ENCODE peak calls at places on chromosomes 4 and X, in five cellular contexts. C, M, G, Q and B are unnamed samples.

GRCh38 chr4:6674500-6675149 is 19.1 kb upstream of the S100P start:
- DNase-seq in C (peak), M (no peak), G (no peak), Q (peak), B (no peak)

GRCh38 chr4:127355738-127356137 is 277.0 kb upstream of the INTU start:
- DNase-seq in C (no peak), M (no peak), G (no peak), Q (no peak), B (no peak)

GRCh38 chr4:138507527-138507926 is 265.4 kb upstream of the SLC7A11 start:
- DNase-seq in C (no peak), M (no peak), G (no peak), Q (no peak), B (no peak)

GRCh38 chrX:96907888-96908287 is 24.2 kb downstream of the RPA4 start:
- DNase-seq in C (no peak), M (no peak), G (no peak), Q (no peak), B (no peak)

GRCh38 chrX:13128104-13128503 is 83.7 kb upstream of the FAM9C start:
- DNase-seq in C (no peak), M (no peak), G (no peak), Q (no peak), B (no peak)

GRCh38 chr4:87497141-87497540 is 32.0 kb downstream of the SPARCL1 start:
- DNase-seq in C (no peak), M (no peak), G (no peak), Q (no peak), B (no peak)

GRCh38 chr4:139684351-139684750 is 18.7 kb downstream of the MGST2 start:
- DNase-seq in C (no peak), M (no peak), G (no peak), Q (no peak), B (no peak)

GRCh38 chr4:141810038-141810701 is 173.8 kb downstream of the IL15 start:
- DNase-seq in C (no peak), M (no peak), G (no peak), Q (no peak), B (no peak)

GRCh38 chr4:61379406-61379805 is 179.3 kb downstream of the ADGRL3 start:
- DNase-seq in C (no peak), M (no peak), G (no peak), Q (no peak), B (no peak)

GRCh38 chr4:17068396-17068795 is 170.0 kb upstream of the LDB2 start:
- DNase-seq in C (no peak), M (no peak), G (no peak), Q (no peak), B (no peak)

GRCh38 chr4:17068885-17069284 is 170.4 kb upstream of the LDB2 start:
- DNase-seq in C (no peak), M (no peak), G (no peak), Q (no peak), B (no peak)

GRCh38 chr4:17066241-17066640 is 167.8 kb upstream of the LDB2 start:
- DNase-seq in C (no peak), M (no peak), G (no peak), Q (no peak), B (no peak)

GRCh38 chr4:17065821-17066220 is 167.4 kb upstream of the LDB2 start:
- DNase-seq in C (no peak), M (no peak), G (no peak), Q (no peak), B (no peak)

GRCh38 chr4:17066972-17067371 is 168.5 kb upstream of the LDB2 start:
- DNase-seq in C (no peak), M (peak), G (no peak), Q (no peak), B (no peak)
- H3K4me3 ChIP-seq in C (no peak), M (no peak), G (no peak), Q (no peak), B (no peak)

GRCh38 chr4:64271601-64272081 is 137.6 kb downstream of the TECRL start:
- DNase-seq in C (no peak), M (peak), G (peak), Q (no peak), B (no peak)
- TF ChIP-seq CTCF in C (no peak), M (peak), G (no peak), Q (no peak), B (no peak)

DNA sequence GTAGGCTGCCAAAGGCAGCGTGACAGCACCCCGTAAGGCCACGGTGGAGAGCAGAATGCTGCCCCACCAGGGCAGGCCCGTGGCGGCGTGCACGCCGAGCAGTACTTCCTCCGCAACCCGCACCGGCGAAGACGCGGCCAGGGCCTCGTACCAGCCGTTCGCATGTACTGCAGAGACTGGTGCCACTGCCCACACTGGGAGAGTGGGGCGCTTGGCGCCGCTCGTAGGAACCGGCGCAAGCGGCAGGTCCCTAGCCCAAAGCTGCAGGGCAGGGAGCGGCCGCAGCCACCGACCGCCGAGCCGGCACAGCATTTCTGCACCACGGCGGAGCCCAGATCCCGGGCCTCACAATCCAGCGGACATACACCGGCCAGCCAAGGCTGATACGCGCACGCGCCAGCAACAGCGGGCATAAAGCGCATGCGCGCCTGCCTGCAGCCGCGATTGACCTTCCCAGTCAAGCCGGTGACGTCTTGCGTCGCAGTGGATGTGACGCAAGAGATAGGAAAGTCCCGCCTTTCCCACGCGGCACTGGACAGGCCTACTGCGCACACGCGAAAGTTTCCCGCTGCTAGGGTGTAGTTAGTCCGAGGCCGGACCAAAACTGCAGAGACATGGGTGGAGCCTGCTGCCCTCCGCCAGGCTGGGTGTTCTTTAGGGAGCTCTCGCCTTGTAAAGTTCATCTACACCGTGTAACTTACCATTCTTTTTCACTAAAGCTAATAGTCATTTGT is at the start of gene COX18:
- DNase-seq in C (peak), M (peak), G (peak), Q (peak), B (peak)
- TF ChIP-seq POLR2A in C (peak), M (peak), G (peak), Q (peak), B (peak)

DNA sequence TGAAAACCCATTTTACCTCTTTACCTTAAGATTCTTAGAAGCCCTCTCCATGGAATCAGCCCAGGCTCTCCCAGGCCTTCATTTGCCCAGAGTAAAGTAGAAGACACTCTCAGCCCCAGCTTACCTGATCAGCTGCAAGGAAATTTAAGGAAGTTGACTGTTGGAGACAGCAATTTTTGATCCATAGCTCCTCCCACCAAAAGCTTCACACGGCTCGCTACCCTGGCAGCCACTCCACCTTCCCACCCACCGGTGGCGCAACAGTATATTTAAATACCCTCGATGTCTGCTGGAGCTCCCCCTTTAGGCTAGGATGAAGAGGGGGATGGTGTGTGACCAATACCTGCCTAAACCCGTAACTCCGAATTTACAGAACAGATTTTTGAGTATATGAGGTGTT is 75.4 kb downstream of the MBNL3 start:
- DNase-seq in C (no peak), M (no peak), G (no peak), Q (no peak), B (peak)
- H3K4me3 ChIP-seq in C (no peak), M (no peak), G (no peak), Q (no peak), B (peak)

DNA sequence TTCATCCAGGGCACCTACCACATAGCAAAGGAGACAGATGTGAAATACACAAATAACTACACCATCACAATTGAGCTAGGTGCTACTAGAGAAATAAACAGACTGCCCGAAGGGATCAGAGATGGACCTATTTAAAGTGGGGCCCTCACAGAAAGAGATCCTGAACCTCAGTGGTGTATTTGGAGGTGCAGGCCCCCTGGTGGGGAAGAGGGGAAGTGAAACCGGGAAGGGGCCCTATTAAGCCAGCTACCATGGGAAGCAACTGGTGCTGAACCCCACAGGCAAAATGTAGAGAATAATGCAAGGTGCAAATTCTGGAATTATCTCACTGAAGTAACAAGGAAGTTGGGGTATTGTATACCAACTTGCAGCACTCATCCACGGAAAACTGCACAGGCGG is 78.6 kb upstream of the FAM9A start:
- DNase-seq in C (peak), M (peak), G (no peak), Q (peak), B (no peak)
- TF ChIP-seq CTCF in C (peak), M (peak), G (no peak), Q (peak), B (peak)

GRCh38 chrX:133415276-133416105 is at the start of gene GPC4:
- DNase-seq in C (peak), M (peak), G (peak), Q (peak), B (peak)
- TF ChIP-seq POLR2A in C (peak), M (no peak), G (no peak), Q (peak), B (no peak)

DNA sequence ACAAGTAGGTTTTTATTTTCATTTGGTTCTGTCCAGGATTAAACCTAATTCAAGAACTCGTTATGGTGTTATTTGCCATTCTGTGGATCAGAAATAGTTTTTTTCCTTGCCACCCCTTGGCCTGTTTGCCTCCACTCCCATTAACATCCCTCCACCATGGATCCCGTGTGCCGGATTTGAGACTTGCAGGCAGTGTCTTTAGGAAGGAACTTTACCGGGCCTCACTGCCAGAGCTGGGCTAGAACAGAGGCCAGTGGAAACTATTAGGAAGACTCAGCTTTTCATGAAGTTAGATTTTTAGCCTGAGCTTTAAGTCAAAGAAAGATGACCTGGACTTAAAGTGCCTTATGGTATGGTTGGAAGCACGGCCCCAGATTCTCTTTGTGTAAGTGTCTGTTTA is 2.4 kb downstream of the KLHL2 start:
- DNase-seq in C (no peak), M (no peak), G (no peak), Q (no peak), B (no peak)
- H3K4me3 ChIP-seq in C (no peak), M (no peak), G (peak), Q (no peak), B (no peak)

GRCh38 chrX:41198410-41198809 is 113.2 kb downstream of the USP9X start:
- DNase-seq in C (no peak), M (no peak), G (peak), Q (no peak), B (no peak)
- TF ChIP-seq CTCF in C (no peak), M (no peak), G (no peak), Q (no peak), B (no peak)

DNA sequence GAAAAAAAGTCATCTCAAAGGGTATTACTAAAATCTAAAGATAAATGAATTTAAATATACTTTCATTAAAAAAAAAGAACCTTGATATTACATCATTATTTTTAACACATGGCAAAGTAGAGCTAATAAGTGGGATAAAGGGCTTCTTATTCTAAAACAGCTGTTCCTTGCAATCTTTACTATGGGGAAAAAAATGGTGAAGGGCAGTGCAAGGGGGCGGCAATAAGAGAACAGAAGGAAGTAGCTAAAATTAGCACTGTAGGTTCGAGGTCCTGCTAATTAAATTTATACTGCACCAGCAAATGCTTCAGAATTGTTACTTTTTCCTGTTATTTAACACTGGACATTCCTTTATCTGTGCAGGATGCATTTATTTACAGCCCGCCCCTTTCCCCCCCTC is 89.4 kb upstream of the HPF1 start:
- DNase-seq in C (no peak), M (no peak), G (no peak), Q (no peak), B (no peak)
- TF ChIP-seq POLR2A in C (no peak), M (no peak), G (no peak), Q (no peak), B (no peak)